ENCODE peak calls at places on chromosomes 5 and 9, in eight cellular contexts. V is CD4-positive, alpha-beta T cell; H is IMR-90; G is PC-3; K is transverse colon; C is RWPE1; B is neural progenitor cell; M is Peyer's patch. T is an unnamed sample.
A peak's percentile ranks its signal among the peaks of the same experiment; 100 is the strongest.

GRCh38 chr5:74042559-74043357 is 416.8 kb downstream of the ARHGEF28 start:
- DNase-seq in V (no peak), B (no peak), K (no peak), M (no peak), C (peak; percentile 71), H (peak; percentile 81), G (peak; percentile 41), T (peak; percentile 87)

GRCh38 chr5:121503111-121503840 is 348.4 kb upstream of the FTMT start:
- DNase-seq in B (peak; percentile 57), H (no peak), G (peak; percentile 57), C (no peak), M (peak; percentile 45), V (no peak), K (peak; percentile 7), T (peak; percentile 2)

GRCh38 chr9:120337131-120337530 is 242.8 kb downstream of the CDK5RAP2 start:
- DNase-seq in M (no peak), K (no peak), C (no peak), G (no peak), V (no peak), B (no peak), H (no peak), T (no peak)

GRCh38 chr9:1018121-1018520 is 32.0 kb upstream of the DMRT2 start:
- DNase-seq in G (peak; percentile 63), C (peak; percentile 7), B (no peak), H (no peak), M (no peak), K (peak; percentile 41), V (no peak), T (no peak)

GRCh38 chr9:120579139-120579749 is 723 bp downstream of the CDK5RAP2 start:
- DNase-seq in K (no peak), V (no peak), B (peak; percentile 11), H (no peak), M (no peak), G (peak; percentile 6), C (peak; percentile 68), T (peak; percentile 17)

GRCh38 chr5:72378636-72379289 is 58.6 kb downstream of the PTCD2 start:
- DNase-seq in B (no peak), C (peak; percentile 97), V (no peak), K (no peak), M (no peak), H (peak; percentile 86), G (peak; percentile 91), T (peak; percentile 83)

GRCh38 chr5:80653497-80653896 is 955 bp upstream of the MSH3 start:
- DNase-seq in C (no peak), M (no peak), H (no peak), G (no peak), K (no peak), B (no peak), V (no peak), T (no peak)

GRCh38 chr9:14880951-14881465 is 29.2 kb downstream of the FREM1 start:
- DNase-seq in H (no peak), K (no peak), M (no peak), G (no peak), C (no peak), V (no peak), B (no peak), T (no peak)

GRCh38 chr9:136723362-136723976 is 11.1 kb downstream of the DIPK1B start:
- DNase-seq in B (no peak), K (no peak), G (no peak), V (no peak), H (no peak), C (no peak), M (no peak), T (no peak)

GRCh38 chr9:123933401-123933800 is 3.5 kb upstream of the DENND1A start:
- DNase-seq in M (peak; percentile 49), V (no peak), G (peak; percentile 84), H (peak; percentile 79), B (no peak), K (no peak), C (peak; percentile 89), T (peak; percentile 69)

GRCh38 chr9:76374702-76375543 is 19.3 kb downstream of the RFK start:
- DNase-seq in K (peak; percentile 92), V (no peak), H (peak; percentile 96), M (peak; percentile 91), G (peak; percentile 72), C (peak; percentile 83), B (peak; percentile 36), T (no peak)

GRCh38 chr5:95794070-95794516 is 28.4 kb downstream of the GLRX start:
- DNase-seq in V (no peak), B (no peak), H (peak; percentile 67), C (no peak), M (no peak), K (no peak), G (no peak), T (no peak)

GRCh38 chr5:15902050-15902449 is 277.5 kb downstream of the MARCHF11 start:
- DNase-seq in G (no peak), B (no peak), V (no peak), H (no peak), K (no peak), C (no peak), M (no peak), T (no peak)

GRCh38 chr5:132814441-132815294 is 1.6 kb downstream of the SOWAHA start:
- DNase-seq in K (no peak), G (no peak), H (no peak), M (no peak), C (no peak), B (peak; percentile 46), V (no peak), T (no peak)

GRCh38 chr5:142040285-142040684 is 27.5 kb upstream of the GNPDA1 start:
- DNase-seq in B (no peak), G (no peak), H (no peak), C (no peak), V (no peak), M (no peak), K (no peak), T (no peak)

GRCh38 chr5:180860273-180860886 is 696 bp downstream of the ZFP62 start:
- DNase-seq in K (peak; percentile 42), B (peak; percentile 76), C (peak; percentile 64), H (no peak), M (peak; percentile 74), V (peak; percentile 48), G (peak; percentile 46), T (no peak)

GRCh38 chr9:4228606-4229005 is 71.3 kb downstream of the GLIS3 start:
- DNase-seq in H (peak; percentile 59), B (no peak), V (no peak), M (no peak), G (peak; percentile 51), K (no peak), C (no peak), T (peak; percentile 32)

GRCh38 chr5:179378116-179378440 is 32.8 kb upstream of the ADAMTS2 start:
- DNase-seq in H (no peak), M (peak; percentile 26), V (no peak), G (no peak), B (no peak), C (no peak), K (no peak), T (no peak)

GRCh38 chr9:106438928-106439327 is 424.0 kb upstream of the ZNF462 start:
- DNase-seq in V (no peak), H (no peak), C (no peak), K (no peak), B (no peak), M (no peak), G (no peak), T (no peak)

GRCh38 chr5:128513816-128514215 is 24.2 kb downstream of the FBN2 start:
- DNase-seq in B (no peak), V (no peak), M (no peak), G (no peak), H (peak; percentile 9), K (no peak), C (no peak), T (no peak)

GRCh38 chr5:102018690-102019089 is 277.4 kb downstream of the SLCO4C1 start:
- DNase-seq in H (no peak), C (no peak), B (peak; percentile 20), G (no peak), V (no peak), K (no peak), M (no peak), T (no peak)

DNA sequence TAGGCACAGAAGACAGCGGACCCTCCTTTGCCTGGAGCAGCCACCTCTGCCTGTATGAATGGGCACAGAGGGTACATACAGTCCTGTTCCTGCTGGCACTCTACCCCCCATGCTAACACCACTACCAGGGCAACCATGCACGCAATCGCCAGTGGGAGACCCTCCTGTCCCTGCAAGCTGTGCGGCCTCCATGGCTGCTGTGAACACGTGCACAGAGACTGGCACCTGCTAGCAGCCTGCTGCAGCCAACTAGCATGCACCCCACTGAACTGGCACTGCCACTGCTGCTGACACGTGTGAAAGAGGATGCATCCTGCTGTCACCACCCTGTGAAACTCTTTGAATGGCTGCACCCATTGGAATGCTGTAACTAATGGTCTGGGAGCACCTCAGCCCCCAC is 885.2 kb upstream of the ARRDC3 start:
- DNase-seq in V (no peak), C (no peak), K (no peak), G (no peak), M (no peak), B (no peak), H (no peak), T (no peak)
- H3K27ac ChIP-seq in V (no peak overlapping the region), C (no peak overlapping the region), K (no peak overlapping the region), G (no peak overlapping the region), M (no peak overlapping the region), B (no peak overlapping the region), H (no peak overlapping the region), T (no peak overlapping the region)

GRCh38 chr9:38478211-38478610 is 54.0 kb upstream of the IGFBPL1 start:
- DNase-seq in V (no peak), C (no peak), M (no peak), B (no peak), K (no peak), G (no peak), H (no peak), T (no peak)
- H3K27ac ChIP-seq in V (no peak overlapping the region), C (no peak overlapping the region), M (no peak overlapping the region), B (no peak overlapping the region), K (no peak overlapping the region), G (no peak overlapping the region), H (no peak overlapping the region), T (no peak overlapping the region)

GRCh38 chr9:133107245-133107722 is 13.8 kb downstream of the RALGDS start:
- DNase-seq in H (no peak), B (no peak), C (no peak), G (no peak), M (peak; percentile 35), V (no peak), K (no peak), T (no peak)
- H3K27ac ChIP-seq in H (no peak overlapping the region), B (no peak overlapping the region), C (peak overlapping the region; percentile 30), G (no peak overlapping the region), M (no peak overlapping the region), V (no peak overlapping the region), K (no peak overlapping the region), T (no peak overlapping the region)

GRCh38 chr5:40678021-40678939 is 1.4 kb upstream of the PTGER4 start:
- DNase-seq in C (no peak), K (no peak), M (no peak), G (peak; percentile 58), H (no peak), V (no peak), B (no peak), T (no peak)

GRCh38 chr5:40676643-40677333 is 2.9 kb upstream of the PTGER4 start:
- DNase-seq in C (peak; percentile 70), K (no peak), V (no peak), H (peak; percentile 87), G (peak; percentile 92), B (no peak), M (no peak), T (no peak)

GRCh38 chr5:40677456-40677855 is 2.3 kb upstream of the PTGER4 start:
- DNase-seq in C (no peak), G (no peak), B (no peak), K (no peak), V (no peak), H (no peak), M (no peak), T (no peak)

GRCh38 chr5:40674661-40675235 is 5.0 kb upstream of the PTGER4 start:
- DNase-seq in B (no peak), G (no peak), H (no peak), K (no peak), V (no peak), C (peak; percentile 66), M (no peak), T (peak; percentile 82)

GRCh38 chr5:40675396-40676133 is 4.2 kb upstream of the PTGER4 start:
- DNase-seq in V (no peak), H (no peak), K (no peak), M (no peak), B (no peak), G (no peak), C (no peak), T (no peak)
- H3K27ac ChIP-seq in V (peak overlapping the region; percentile 8), H (no peak overlapping the region), K (no peak overlapping the region), M (no peak overlapping the region), B (no peak overlapping the region), G (no peak overlapping the region), C (peak overlapping the region; percentile 86), T (no peak overlapping the region)